ENCODE peak calls at places on chromosomes 12 and 14, in seven cellular contexts. R is natural killer cell, S is AG10803, W is GM13976, Y is Calu3, C is omental fat pad, H is ACHN. N is an unnamed sample.

GRCh38 chr12:128572311-128572810 is 251.4 kb downstream of the SLC15A4 start:
- DNase-seq in Y (no peak), H (no peak), S (no peak), W (no peak), C (no peak), R (no peak), N (no peak)

GRCh38 chr12:92654929-92655328 is 47.9 kb upstream of the PLEKHG7 start:
- DNase-seq in R (no peak), S (peak), C (no peak), Y (no peak), W (no peak), H (no peak), N (no peak)

GRCh38 chr12:93706387-93706786 is 29.2 kb downstream of the CRADD start:
- DNase-seq in H (no peak), R (no peak), S (no peak), Y (no peak), C (no peak), W (no peak), N (no peak)

GRCh38 chr12:132428872-132429121 is 61.2 kb upstream of the FBRSL1 start:
- DNase-seq in H (no peak), W (no peak), C (no peak), R (no peak), Y (no peak), S (no peak), N (no peak)

GRCh38 chr14:39316844-39317553 is 83.3 kb downstream of the MIA2 start:
- DNase-seq in R (no peak), H (no peak), Y (no peak), W (no peak), C (no peak), S (no peak), N (no peak)

GRCh38 chr12:120614873-120615272 is 25.6 kb upstream of the CABP1 start:
- DNase-seq in C (no peak), W (no peak), H (no peak), Y (no peak), S (no peak), R (no peak), N (no peak)

GRCh38 chr12:34396006-34396860 is 373.9 kb downstream of the ALG10 start:
- DNase-seq in Y (no peak), R (peak), H (no peak), C (peak), S (no peak), W (peak), N (no peak)

GRCh38 chr12:120528861-120529525 is at the start of gene COQ5:
- DNase-seq in W (peak), H (peak), Y (peak), S (peak), C (peak), R (peak), N (peak)

GRCh38 chr14:59116984-59117415 is 71.5 kb upstream of the DAAM1 start:
- DNase-seq in S (no peak), R (no peak), Y (peak), C (no peak), W (peak), H (no peak), N (no peak)

GRCh38 chr12:75390156-75390898 is 562 bp upstream of the GLIPR1L2 start:
- DNase-seq in C (no peak), Y (no peak), H (no peak), R (no peak), S (no peak), W (no peak), N (no peak)

GRCh38 chr14:101192661-101193000 is 289.1 kb upstream of the RTL1 start:
- DNase-seq in S (no peak), C (no peak), R (peak), Y (no peak), W (no peak), H (no peak), N (no peak)

GRCh38 chr12:24879644-24880043 is 69.3 kb downstream of the BCAT1 start:
- DNase-seq in R (no peak), C (no peak), W (no peak), S (peak), Y (no peak), H (no peak), N (no peak)

GRCh38 chr12:26298785-26299621 is 103.6 kb downstream of the SSPN start:
- DNase-seq in S (peak), C (no peak), W (peak), H (peak), Y (peak), R (no peak), N (no peak)

GRCh38 chr12:51798507-51798906 is 50.0 kb downstream of the FIGNL2 start:
- DNase-seq in C (no peak), S (peak), W (no peak), Y (no peak), R (no peak), H (no peak), N (no peak)

GRCh38 chr12:57844725-57845477 is 1.6 kb downstream of the CTDSP2 start:
- DNase-seq in R (no peak), S (peak), Y (peak), C (no peak), H (peak), W (peak), N (peak)

GRCh38 chr12:8078400-8078799 is 3.7 kb upstream of the NECAP1 start:
- DNase-seq in R (no peak), Y (peak), C (no peak), H (peak), W (peak), S (peak), N (no peak)

GRCh38 chr12:102680296-102680695 is 199.9 kb upstream of the IGF1 start:
- DNase-seq in H (no peak), Y (no peak), W (no peak), S (no peak), C (no peak), R (no peak), N (no peak)

N was measured in ELF-1.